ENCODE peak calls at places on chromosomes 7 and 10, in nine cellular contexts. One of them, this sample, is unnamed.

GRCh38 chr7:36600869-36601530 is 123.3 kb downstream of the AOAH start:
- DNase-seq in A549: peak; percentile 58
- DNase-seq in H1: peak; percentile 16
- DNase-seq in uterus: no peak
- DNase-seq in adrenal gland: no peak
- DNase-seq in tibial nerve: no peak
- DNase-seq in IMR-90: peak; percentile 70
- DNase-seq in transverse colon: no peak
- DNase-seq in right lobe of liver: no peak
- DNase-seq in this sample: no peak

GRCh38 chr10:113335603-113336002 is 217.2 kb upstream of the HABP2 start:
- DNase-seq in right lobe of liver: no peak
- DNase-seq in adrenal gland: no peak
- DNase-seq in transverse colon: no peak
- DNase-seq in IMR-90: peak; percentile 1
- DNase-seq in H1: no peak
- DNase-seq in uterus: no peak
- DNase-seq in tibial nerve: no peak
- DNase-seq in A549: no peak
- DNase-seq in this sample: no peak

GRCh38 chr7:25862993-25863726 is 288.8 kb upstream of the NFE2L3 start:
- DNase-seq in adrenal gland: no peak
- DNase-seq in IMR-90: no peak
- DNase-seq in H1: no peak
- DNase-seq in A549: no peak
- DNase-seq in right lobe of liver: no peak
- DNase-seq in transverse colon: no peak
- DNase-seq in tibial nerve: no peak
- DNase-seq in uterus: no peak
- DNase-seq in this sample: peak; percentile 27

GRCh38 chr7:28440055-28440601 is 27.8 kb downstream of the CREB5 start:
- DNase-seq in right lobe of liver: no peak
- DNase-seq in transverse colon: no peak
- DNase-seq in A549: no peak
- DNase-seq in IMR-90: no peak
- DNase-seq in uterus: no peak
- DNase-seq in adrenal gland: no peak
- DNase-seq in tibial nerve: no peak
- DNase-seq in H1: no peak
- DNase-seq in this sample: no peak

GRCh38 chr7:101333912-101334311 is 12.3 kb upstream of the IFT22 start:
- DNase-seq in right lobe of liver: no peak
- DNase-seq in A549: no peak
- DNase-seq in H1: no peak
- DNase-seq in uterus: no peak
- DNase-seq in adrenal gland: no peak
- DNase-seq in IMR-90: no peak
- DNase-seq in transverse colon: peak; percentile 23
- DNase-seq in tibial nerve: no peak
- DNase-seq in this sample: peak; percentile 75

GRCh38 chr10:71597821-71598498 is 121.6 kb downstream of the C10orf105 start:
- DNase-seq in transverse colon: peak; percentile 21
- DNase-seq in right lobe of liver: peak; percentile 95
- DNase-seq in IMR-90: no peak
- DNase-seq in uterus: peak; percentile 66
- DNase-seq in adrenal gland: peak; percentile 91
- DNase-seq in A549: no peak
- DNase-seq in tibial nerve: peak; percentile 22
- DNase-seq in H1: no peak
- DNase-seq in this sample: peak; percentile 83

GRCh38 chr7:133265821-133266220 is 12.9 kb downstream of the EXOC4 start:
- DNase-seq in uterus: no peak
- DNase-seq in H1: no peak
- DNase-seq in right lobe of liver: no peak
- DNase-seq in A549: no peak
- DNase-seq in IMR-90: peak; percentile 21
- DNase-seq in adrenal gland: no peak
- DNase-seq in tibial nerve: no peak
- DNase-seq in transverse colon: no peak
- DNase-seq in this sample: no peak

GRCh38 chr10:113399051-113399450 is 153.8 kb upstream of the HABP2 start:
- DNase-seq in tibial nerve: no peak
- DNase-seq in A549: no peak
- DNase-seq in transverse colon: no peak
- DNase-seq in uterus: no peak
- DNase-seq in H1: no peak
- DNase-seq in adrenal gland: peak; percentile 9
- DNase-seq in IMR-90: no peak
- DNase-seq in right lobe of liver: no peak
- DNase-seq in this sample: no peak

GRCh38 chr10:126049741-126050140 is 153.4 kb downstream of the FANK1 start:
- DNase-seq in transverse colon: no peak
- DNase-seq in IMR-90: peak; percentile 86
- DNase-seq in adrenal gland: peak; percentile 41
- DNase-seq in tibial nerve: no peak
- DNase-seq in uterus: no peak
- DNase-seq in A549: no peak
- DNase-seq in right lobe of liver: no peak
- DNase-seq in H1: no peak
- DNase-seq in this sample: peak; percentile 15

GRCh38 chr10:125204400-125204799 is 44.0 kb upstream of the CTBP2 start:
- DNase-seq in tibial nerve: no peak
- DNase-seq in uterus: no peak
- DNase-seq in adrenal gland: no peak
- DNase-seq in transverse colon: no peak
- DNase-seq in A549: no peak
- DNase-seq in right lobe of liver: no peak
- DNase-seq in H1: no peak
- DNase-seq in IMR-90: no peak
- DNase-seq in this sample: no peak

GRCh38 chr10:85786401-85786899 is 580.1 kb downstream of the GRID1 start:
- DNase-seq in right lobe of liver: peak; percentile 65
- DNase-seq in transverse colon: no peak
- DNase-seq in H1: no peak
- DNase-seq in tibial nerve: no peak
- DNase-seq in IMR-90: no peak
- DNase-seq in A549: no peak
- DNase-seq in adrenal gland: no peak
- DNase-seq in uterus: no peak
- DNase-seq in this sample: peak; percentile 38

GRCh38 chr7:127900735-127901685 is 130.2 kb downstream of the LRRC4 start:
- DNase-seq in right lobe of liver: no peak
- DNase-seq in transverse colon: no peak
- DNase-seq in uterus: no peak
- DNase-seq in A549: no peak
- DNase-seq in IMR-90: no peak
- DNase-seq in adrenal gland: no peak
- DNase-seq in H1: peak; percentile 52
- DNase-seq in tibial nerve: no peak
- DNase-seq in this sample: no peak

GRCh38 chr7:1122832-1123501 is 35.1 kb downstream of the GPER1 start:
- DNase-seq in right lobe of liver: no peak
- DNase-seq in transverse colon: no peak
- DNase-seq in IMR-90: no peak
- DNase-seq in A549: no peak
- DNase-seq in adrenal gland: no peak
- DNase-seq in H1: no peak
- DNase-seq in tibial nerve: no peak
- DNase-seq in uterus: no peak
- DNase-seq in this sample: no peak

GRCh38 chr7:112887976-112888375 is 97.8 kb upstream of the TMEM168 start:
- DNase-seq in right lobe of liver: no peak
- DNase-seq in transverse colon: no peak
- DNase-seq in H1: no peak
- DNase-seq in uterus: no peak
- DNase-seq in IMR-90: no peak
- DNase-seq in A549: no peak
- DNase-seq in tibial nerve: no peak
- DNase-seq in adrenal gland: no peak
- DNase-seq in this sample: no peak

GRCh38 chr10:86372785-86373239 is 6.2 kb upstream of the GRID1 start:
- DNase-seq in adrenal gland: no peak
- DNase-seq in uterus: peak; percentile 2
- DNase-seq in H1: peak; percentile 35
- DNase-seq in tibial nerve: peak; percentile 1
- DNase-seq in right lobe of liver: peak; percentile 16
- DNase-seq in A549: no peak
- DNase-seq in IMR-90: no peak
- DNase-seq in transverse colon: no peak
- DNase-seq in this sample: no peak

GRCh38 chr7:3103614-3104399 is 60.1 kb upstream of the CARD11 start:
- DNase-seq in uterus: no peak
- DNase-seq in adrenal gland: peak; percentile 39
- DNase-seq in A549: no peak
- DNase-seq in tibial nerve: no peak
- DNase-seq in right lobe of liver: no peak
- DNase-seq in transverse colon: no peak
- DNase-seq in IMR-90: no peak
- DNase-seq in H1: no peak
- DNase-seq in this sample: no peak

GRCh38 chr7:13278020-13278419 is 590.6 kb downstream of the ARL4A start:
- DNase-seq in transverse colon: no peak
- DNase-seq in adrenal gland: no peak
- DNase-seq in A549: no peak
- DNase-seq in IMR-90: no peak
- DNase-seq in tibial nerve: no peak
- DNase-seq in right lobe of liver: no peak
- DNase-seq in H1: no peak
- DNase-seq in uterus: no peak
- DNase-seq in this sample: no peak

GRCh38 chr7:13279854-13280435 is 592.5 kb downstream of the ARL4A start:
- DNase-seq in IMR-90: peak; percentile 10
- DNase-seq in A549: no peak
- DNase-seq in tibial nerve: no peak
- DNase-seq in adrenal gland: no peak
- DNase-seq in transverse colon: no peak
- DNase-seq in right lobe of liver: no peak
- DNase-seq in H1: no peak
- DNase-seq in uterus: no peak
- DNase-seq in this sample: peak; percentile 41

GRCh38 chr7:13282377-13282980 is 595.0 kb downstream of the ARL4A start:
- DNase-seq in H1: no peak
- DNase-seq in tibial nerve: no peak
- DNase-seq in adrenal gland: no peak
- DNase-seq in IMR-90: peak; percentile 54
- DNase-seq in A549: no peak
- DNase-seq in transverse colon: no peak
- DNase-seq in right lobe of liver: no peak
- DNase-seq in uterus: no peak
- DNase-seq in this sample: peak; percentile 34

GRCh38 chr7:13276977-13277376 is 589.5 kb downstream of the ARL4A start:
- DNase-seq in uterus: no peak
- DNase-seq in right lobe of liver: no peak
- DNase-seq in tibial nerve: no peak
- DNase-seq in H1: no peak
- DNase-seq in IMR-90: no peak
- DNase-seq in A549: no peak
- DNase-seq in transverse colon: no peak
- DNase-seq in adrenal gland: no peak
- DNase-seq in this sample: peak; percentile 9
- TF ChIP-seq CTCF in uterus: no peak
- TF ChIP-seq CTCF in right lobe of liver: no peak
- TF ChIP-seq CTCF in tibial nerve: no peak
- TF ChIP-seq CTCF in H1: peak; percentile 12
- TF ChIP-seq CTCF in IMR-90: peak; percentile 37
- TF ChIP-seq CTCF in A549: peak; percentile 54
- TF ChIP-seq CTCF in transverse colon: no peak
- TF ChIP-seq CTCF in adrenal gland: no peak
- TF ChIP-seq CTCF in this sample: peak; percentile 24

GRCh38 chr7:143407296-143408246 is 1.1 kb downstream of the EPHA1 start:
- DNase-seq in transverse colon: no peak
- DNase-seq in H1: no peak
- DNase-seq in IMR-90: no peak
- DNase-seq in tibial nerve: no peak
- DNase-seq in right lobe of liver: no peak
- DNase-seq in A549: no peak
- DNase-seq in adrenal gland: no peak
- DNase-seq in uterus: no peak
- DNase-seq in this sample: peak; percentile 85
- H3K4me3 ChIP-seq in transverse colon: peak overlapping the region; percentile 57
- H3K4me3 ChIP-seq in H1: peak overlapping the region; percentile 90
- H3K4me3 ChIP-seq in IMR-90: no peak overlapping the region
- H3K4me3 ChIP-seq in tibial nerve: no peak overlapping the region
- H3K4me3 ChIP-seq in right lobe of liver: peak overlapping the region; percentile 68
- H3K4me3 ChIP-seq in A549: no peak overlapping the region
- H3K4me3 ChIP-seq in adrenal gland: no peak overlapping the region
- H3K4me3 ChIP-seq in uterus: no peak overlapping the region
- H3K4me3 ChIP-seq in this sample: peak overlapping the region; percentile 64

GRCh38 chr10:78458983-78459638 is 425.4 kb downstream of the RPS24 start:
- DNase-seq in IMR-90: peak; percentile 90
- DNase-seq in A549: peak; percentile 94
- DNase-seq in H1: no peak
- DNase-seq in uterus: no peak
- DNase-seq in tibial nerve: no peak
- DNase-seq in right lobe of liver: peak; percentile 68
- DNase-seq in adrenal gland: peak; percentile 72
- DNase-seq in transverse colon: no peak
- DNase-seq in this sample: peak; percentile 43
- TF ChIP-seq POLR2A in IMR-90: no peak
- TF ChIP-seq POLR2A in A549: no peak
- TF ChIP-seq POLR2A in H1: no peak
- TF ChIP-seq POLR2A in uterus: no peak
- TF ChIP-seq POLR2A in tibial nerve: no peak
- TF ChIP-seq POLR2A in right lobe of liver: peak; percentile 25
- TF ChIP-seq POLR2A in adrenal gland: peak; percentile 38
- TF ChIP-seq POLR2A in transverse colon: no peak
- TF ChIP-seq POLR2A in this sample: no peak

GRCh38 chr10:35470967-35471366 is 134.2 kb upstream of the GJD4 start:
- DNase-seq in uterus: no peak
- DNase-seq in transverse colon: no peak
- DNase-seq in H1: no peak
- DNase-seq in A549: no peak
- DNase-seq in right lobe of liver: no peak
- DNase-seq in tibial nerve: no peak
- DNase-seq in IMR-90: no peak
- DNase-seq in adrenal gland: no peak
- DNase-seq in this sample: no peak

GRCh38 chr10:35471455-35471854 is 133.7 kb upstream of the GJD4 start:
- DNase-seq in transverse colon: no peak
- DNase-seq in tibial nerve: no peak
- DNase-seq in right lobe of liver: no peak
- DNase-seq in A549: no peak
- DNase-seq in adrenal gland: no peak
- DNase-seq in uterus: no peak
- DNase-seq in IMR-90: no peak
- DNase-seq in H1: no peak
- DNase-seq in this sample: no peak

GRCh38 chr10:35467186-35467585 is 130.9 kb downstream of the CCNY start:
- DNase-seq in H1: no peak
- DNase-seq in adrenal gland: no peak
- DNase-seq in IMR-90: no peak
- DNase-seq in right lobe of liver: no peak
- DNase-seq in transverse colon: no peak
- DNase-seq in A549: no peak
- DNase-seq in uterus: no peak
- DNase-seq in tibial nerve: no peak
- DNase-seq in this sample: no peak

GRCh38 chr10:35466661-35467060 is 130.4 kb downstream of the CCNY start:
- DNase-seq in IMR-90: no peak
- DNase-seq in adrenal gland: no peak
- DNase-seq in right lobe of liver: no peak
- DNase-seq in A549: no peak
- DNase-seq in tibial nerve: no peak
- DNase-seq in transverse colon: no peak
- DNase-seq in uterus: no peak
- DNase-seq in H1: no peak
- DNase-seq in this sample: no peak

GRCh38 chr10:35470535-35470934 is 134.2 kb downstream of the CCNY start:
- DNase-seq in tibial nerve: no peak
- DNase-seq in A549: no peak
- DNase-seq in adrenal gland: no peak
- DNase-seq in right lobe of liver: no peak
- DNase-seq in H1: no peak
- DNase-seq in uterus: no peak
- DNase-seq in transverse colon: no peak
- DNase-seq in IMR-90: no peak
- DNase-seq in this sample: no peak
- TF ChIP-seq CTCF in tibial nerve: no peak
- TF ChIP-seq CTCF in A549: no peak
- TF ChIP-seq CTCF in adrenal gland: no peak
- TF ChIP-seq CTCF in right lobe of liver: no peak
- TF ChIP-seq CTCF in H1: no peak
- TF ChIP-seq CTCF in uterus: no peak
- TF ChIP-seq CTCF in transverse colon: no peak
- TF ChIP-seq CTCF in IMR-90: no peak
- TF ChIP-seq CTCF in this sample: no peak